ENCODE peak calls at places on chromosomes 13 and 19, in eight cellular contexts. N is GM04503; U is EL; V is HFFc6; R is renal cortical epithelial cell; C is CD8-positive, alpha-beta T cell; H is right lobe of liver; J is Daoy. S is an unnamed sample.

GRCh38 chr13:106753241-106753640 is 185.3 kb upstream of the ARGLU1 start:
- DNase-seq in U (no peak), J (no peak), N (no peak), R (peak; percentile 15), V (no peak), H (peak; percentile 32), C (no peak), S (no peak)

GRCh38 chr19:55670280-55671053 is 4.6 kb upstream of the EPN1 start:
- DNase-seq in H (peak; percentile 64), C (no peak), V (no peak), J (peak; percentile 63), R (no peak), N (no peak), U (no peak), S (no peak)

GRCh38 chr13:39405596-39405995 is 197.4 kb downstream of the LHFPL6 start:
- DNase-seq in N (no peak), U (no peak), J (no peak), R (no peak), C (no peak), H (no peak), V (no peak), S (peak; percentile 16)

GRCh38 chr13:111322001-111322915 is 1.8 kb downstream of the TEX29 start:
- DNase-seq in J (no peak), N (no peak), V (no peak), R (no peak), H (no peak), C (no peak), U (no peak), S (no peak)

GRCh38 chr19:3343619-3344502 is 22.5 kb upstream of the NFIC start:
- DNase-seq in H (peak; percentile 86), R (peak; percentile 77), U (peak; percentile 79), N (peak; percentile 67), C (peak; percentile 60), J (peak; percentile 90), V (peak; percentile 64), S (peak; percentile 93)

GRCh38 chr19:461664-462551 is 1.1 kb upstream of the SHC2 start:
- DNase-seq in U (no peak), H (peak; percentile 87), N (no peak), V (no peak), C (no peak), R (no peak), J (peak; percentile 29), S (no peak)

GRCh38 chr19:7515471-7516226 is at the start of gene ZNF358:
- DNase-seq in N (no peak), R (no peak), V (no peak), J (peak; percentile 82), C (no peak), U (peak; percentile 67), H (peak; percentile 76), S (peak; percentile 80)

GRCh38 chr19:37691881-37692504 is 27.6 kb downstream of the ZNF607 start:
- DNase-seq in H (peak; percentile 75), C (peak; percentile 83), R (peak; percentile 54), N (peak; percentile 34), U (peak; percentile 63), J (peak; percentile 87), V (peak; percentile 69), S (peak; percentile 92)

GRCh38 chr13:49791214-49791752 is 1.2 kb downstream of the KPNA3 start:
- DNase-seq in U (peak; percentile 18), V (no peak), N (no peak), R (peak; percentile 64), J (peak; percentile 3), H (no peak), C (peak; percentile 27), S (peak; percentile 14)

GRCh38 chr19:44542671-44543070 is 13.2 kb upstream of the CEACAM20 start:
- DNase-seq in U (no peak), N (no peak), H (no peak), R (no peak), V (no peak), C (no peak), J (no peak), S (no peak)

GRCh38 chr13:26471807-26472206 is 85.7 kb upstream of the WASF3 start:
- DNase-seq in N (no peak), R (no peak), J (no peak), U (no peak), C (no peak), H (no peak), V (no peak), S (no peak)

GRCh38 chr19:3062165-3063105 is at the start of gene TLE5:
- DNase-seq in N (no peak), C (peak; percentile 72), V (no peak), J (peak; percentile 67), U (peak; percentile 57), R (no peak), H (peak; percentile 76), S (peak; percentile 55)

GRCh38 chr19:7953576-7953975 is 10.1 kb upstream of the TIMM44 start:
- DNase-seq in H (no peak), N (no peak), C (no peak), J (no peak), R (no peak), V (no peak), U (no peak), S (no peak)

GRCh38 chr19:3075605-3076431 is 13.5 kb upstream of the TLE5 start:
- DNase-seq in R (no peak), C (peak; percentile 79), J (peak; percentile 65), N (no peak), V (no peak), U (peak; percentile 31), H (peak; percentile 60), S (no peak)

GRCh38 chr19:55340784-55341147 is 1.1 kb downstream of the KMT5C start:
- DNase-seq in C (peak; percentile 40), J (peak; percentile 39), V (no peak), N (no peak), H (no peak), R (no peak), U (no peak), S (no peak)

GRCh38 chr13:64377606-64378005 is 2852.5 kb downstream of the PCDH9 start:
- DNase-seq in J (no peak), N (no peak), C (no peak), V (no peak), R (no peak), U (no peak), H (no peak), S (no peak)

GRCh38 chr13:36059366-36059765 is 71.8 kb downstream of the DCLK1 start:
- DNase-seq in U (no peak), H (no peak), V (no peak), N (no peak), C (no peak), R (no peak), J (no peak), S (no peak)

GRCh38 chr19:35346193-35347052 is 1.3 kb upstream of the FFAR1 start:
- DNase-seq in H (no peak), N (no peak), R (no peak), C (peak; percentile 80), U (no peak), J (no peak), V (no peak), S (no peak)

GRCh38 chr19:6521718-6522646 is 8.8 kb upstream of the TNFSF9 start:
- DNase-seq in U (peak; percentile 28), V (no peak), H (no peak), R (peak; percentile 94), C (peak; percentile 85), N (no peak), J (peak; percentile 54), S (no peak)

GRCh38 chr13:24249586-24249985 is 59.8 kb upstream of the C1QTNF9 start:
- DNase-seq in R (no peak), V (no peak), U (no peak), H (no peak), N (no peak), C (no peak), J (no peak), S (no peak)

GRCh38 chr13:94480672-94481145 is 1.2 kb upstream of the DCT start:
- DNase-seq in U (no peak), N (peak; percentile 27), J (no peak), C (no peak), H (no peak), V (peak; percentile 9), R (peak; percentile 89), S (no peak)